ENCODE peak calls at places on chromosomes 12 and 14, in nine cellular contexts. One of them, this sample, is unnamed.

GRCh38 chr14:76768201-76768656 is 7.0 kb downstream of the VASH1 start:
- DNase-seq in NCI-H146: peak; percentile 34
- DNase-seq in stimulated activated CD4-positive, alpha-beta T cell treated with anti-CD3 and anti-CD28 coated beads, Interleukin-1b, Interleukin-23, amount 100 ng/mL, for 24 hours: no peak
- DNase-seq in GM04504: no peak
- DNase-seq in T-helper 2 cell: peak; percentile 49
- DNase-seq in activated naive CD4-positive, alpha-beta T cell: peak; percentile 24
- DNase-seq in foreskin fibroblast: no peak
- DNase-seq in GM06990: peak; percentile 67
- DNase-seq in T-helper 22 cell: peak; percentile 90
- DNase-seq in this sample: peak; percentile 88

GRCh38 chr12:8970432-8970831 is 18.9 kb upstream of the KLRG1 start:
- DNase-seq in NCI-H146: no peak
- DNase-seq in stimulated activated CD4-positive, alpha-beta T cell treated with anti-CD3 and anti-CD28 coated beads, Interleukin-1b, Interleukin-23, amount 100 ng/mL, for 24 hours: no peak
- DNase-seq in GM04504: no peak
- DNase-seq in T-helper 2 cell: no peak
- DNase-seq in activated naive CD4-positive, alpha-beta T cell: no peak
- DNase-seq in foreskin fibroblast: no peak
- DNase-seq in GM06990: no peak
- DNase-seq in T-helper 22 cell: no peak
- DNase-seq in this sample: no peak

GRCh38 chr12:49953961-49954835 is 3.7 kb downstream of the AQP2 start:
- DNase-seq in NCI-H146: no peak
- DNase-seq in stimulated activated CD4-positive, alpha-beta T cell treated with anti-CD3 and anti-CD28 coated beads, Interleukin-1b, Interleukin-23, amount 100 ng/mL, for 24 hours: no peak
- DNase-seq in GM04504: no peak
- DNase-seq in T-helper 2 cell: no peak
- DNase-seq in activated naive CD4-positive, alpha-beta T cell: no peak
- DNase-seq in foreskin fibroblast: no peak
- DNase-seq in GM06990: no peak
- DNase-seq in T-helper 22 cell: no peak
- DNase-seq in this sample: no peak

GRCh38 chr12:77049767-77050353 is 15.5 kb downstream of the E2F7 start:
- DNase-seq in NCI-H146: peak; percentile 78
- DNase-seq in stimulated activated CD4-positive, alpha-beta T cell treated with anti-CD3 and anti-CD28 coated beads, Interleukin-1b, Interleukin-23, amount 100 ng/mL, for 24 hours: peak; percentile 1
- DNase-seq in GM04504: peak; percentile 31
- DNase-seq in T-helper 2 cell: no peak
- DNase-seq in activated naive CD4-positive, alpha-beta T cell: no peak
- DNase-seq in foreskin fibroblast: peak; percentile 77
- DNase-seq in GM06990: no peak
- DNase-seq in T-helper 22 cell: no peak
- DNase-seq in this sample: no peak

GRCh38 chr14:97185186-97185585 is 388.0 kb downstream of the VRK1 start:
- DNase-seq in NCI-H146: no peak
- DNase-seq in stimulated activated CD4-positive, alpha-beta T cell treated with anti-CD3 and anti-CD28 coated beads, Interleukin-1b, Interleukin-23, amount 100 ng/mL, for 24 hours: no peak
- DNase-seq in GM04504: no peak
- DNase-seq in T-helper 2 cell: no peak
- DNase-seq in activated naive CD4-positive, alpha-beta T cell: no peak
- DNase-seq in foreskin fibroblast: no peak
- DNase-seq in GM06990: no peak
- DNase-seq in T-helper 22 cell: no peak
- DNase-seq in this sample: no peak

GRCh38 chr12:122088181-122088810 is 9.7 kb downstream of the MLXIP start:
- DNase-seq in NCI-H146: no peak
- DNase-seq in stimulated activated CD4-positive, alpha-beta T cell treated with anti-CD3 and anti-CD28 coated beads, Interleukin-1b, Interleukin-23, amount 100 ng/mL, for 24 hours: no peak
- DNase-seq in GM04504: no peak
- DNase-seq in T-helper 2 cell: no peak
- DNase-seq in activated naive CD4-positive, alpha-beta T cell: no peak
- DNase-seq in foreskin fibroblast: no peak
- DNase-seq in GM06990: no peak
- DNase-seq in T-helper 22 cell: no peak
- DNase-seq in this sample: no peak

GRCh38 chr12:92623386-92623785 is 79.4 kb upstream of the PLEKHG7 start:
- DNase-seq in NCI-H146: no peak
- DNase-seq in stimulated activated CD4-positive, alpha-beta T cell treated with anti-CD3 and anti-CD28 coated beads, Interleukin-1b, Interleukin-23, amount 100 ng/mL, for 24 hours: no peak
- DNase-seq in GM04504: no peak
- DNase-seq in T-helper 2 cell: no peak
- DNase-seq in activated naive CD4-positive, alpha-beta T cell: no peak
- DNase-seq in foreskin fibroblast: peak; percentile 30
- DNase-seq in GM06990: no peak
- DNase-seq in T-helper 22 cell: no peak
- DNase-seq in this sample: no peak

GRCh38 chr12:46300906-46301305 is 32.1 kb upstream of the SLC38A1 start:
- DNase-seq in NCI-H146: peak; percentile 64
- DNase-seq in stimulated activated CD4-positive, alpha-beta T cell treated with anti-CD3 and anti-CD28 coated beads, Interleukin-1b, Interleukin-23, amount 100 ng/mL, for 24 hours: no peak
- DNase-seq in GM04504: no peak
- DNase-seq in T-helper 2 cell: no peak
- DNase-seq in activated naive CD4-positive, alpha-beta T cell: no peak
- DNase-seq in foreskin fibroblast: peak; percentile 4
- DNase-seq in GM06990: no peak
- DNase-seq in T-helper 22 cell: no peak
- DNase-seq in this sample: no peak

GRCh38 chr14:101058571-101058970 is 155.0 kb upstream of the RTL1 start:
- DNase-seq in NCI-H146: no peak
- DNase-seq in stimulated activated CD4-positive, alpha-beta T cell treated with anti-CD3 and anti-CD28 coated beads, Interleukin-1b, Interleukin-23, amount 100 ng/mL, for 24 hours: no peak
- DNase-seq in GM04504: no peak
- DNase-seq in T-helper 2 cell: no peak
- DNase-seq in activated naive CD4-positive, alpha-beta T cell: no peak
- DNase-seq in foreskin fibroblast: no peak
- DNase-seq in GM06990: no peak
- DNase-seq in T-helper 22 cell: no peak
- DNase-seq in this sample: no peak

GRCh38 chr14:40292664-40293063 is 860.4 kb upstream of the FBXO33 start:
- DNase-seq in NCI-H146: no peak
- DNase-seq in stimulated activated CD4-positive, alpha-beta T cell treated with anti-CD3 and anti-CD28 coated beads, Interleukin-1b, Interleukin-23, amount 100 ng/mL, for 24 hours: no peak
- DNase-seq in GM04504: no peak
- DNase-seq in T-helper 2 cell: no peak
- DNase-seq in activated naive CD4-positive, alpha-beta T cell: no peak
- DNase-seq in foreskin fibroblast: no peak
- DNase-seq in GM06990: no peak
- DNase-seq in T-helper 22 cell: no peak
- DNase-seq in this sample: no peak

GRCh38 chr14:67566908-67567307 is 33.2 kb downstream of the PIGH start:
- DNase-seq in NCI-H146: no peak
- DNase-seq in stimulated activated CD4-positive, alpha-beta T cell treated with anti-CD3 and anti-CD28 coated beads, Interleukin-1b, Interleukin-23, amount 100 ng/mL, for 24 hours: no peak
- DNase-seq in GM04504: peak; percentile 11
- DNase-seq in T-helper 2 cell: no peak
- DNase-seq in activated naive CD4-positive, alpha-beta T cell: no peak
- DNase-seq in foreskin fibroblast: peak; percentile 38
- DNase-seq in GM06990: no peak
- DNase-seq in T-helper 22 cell: no peak
- DNase-seq in this sample: no peak

GRCh38 chr12:49827351-49828099 is 688 bp downstream of the NCKAP5L start:
- DNase-seq in NCI-H146: peak; percentile 75
- DNase-seq in stimulated activated CD4-positive, alpha-beta T cell treated with anti-CD3 and anti-CD28 coated beads, Interleukin-1b, Interleukin-23, amount 100 ng/mL, for 24 hours: peak; percentile 9
- DNase-seq in GM04504: no peak
- DNase-seq in T-helper 2 cell: no peak
- DNase-seq in activated naive CD4-positive, alpha-beta T cell: peak; percentile 29
- DNase-seq in foreskin fibroblast: peak; percentile 83
- DNase-seq in GM06990: peak; percentile 47
- DNase-seq in T-helper 22 cell: peak; percentile 32
- DNase-seq in this sample: peak; percentile 34

GRCh38 chr12:103994235-103994634 is 28.6 kb downstream of the TDG start:
- DNase-seq in NCI-H146: no peak
- DNase-seq in stimulated activated CD4-positive, alpha-beta T cell treated with anti-CD3 and anti-CD28 coated beads, Interleukin-1b, Interleukin-23, amount 100 ng/mL, for 24 hours: no peak
- DNase-seq in GM04504: no peak
- DNase-seq in T-helper 2 cell: no peak
- DNase-seq in activated naive CD4-positive, alpha-beta T cell: no peak
- DNase-seq in foreskin fibroblast: no peak
- DNase-seq in GM06990: no peak
- DNase-seq in T-helper 22 cell: no peak
- DNase-seq in this sample: no peak

GRCh38 chr14:30214014-30214413 is 286.4 kb upstream of the PRKD1 start:
- DNase-seq in NCI-H146: no peak
- DNase-seq in stimulated activated CD4-positive, alpha-beta T cell treated with anti-CD3 and anti-CD28 coated beads, Interleukin-1b, Interleukin-23, amount 100 ng/mL, for 24 hours: no peak
- DNase-seq in GM04504: no peak
- DNase-seq in T-helper 2 cell: no peak
- DNase-seq in activated naive CD4-positive, alpha-beta T cell: no peak
- DNase-seq in foreskin fibroblast: peak; percentile 57
- DNase-seq in GM06990: no peak
- DNase-seq in T-helper 22 cell: no peak
- DNase-seq in this sample: no peak

GRCh38 chr12:105281694-105282049 is 45.7 kb upstream of the APPL2 start:
- DNase-seq in NCI-H146: no peak
- DNase-seq in stimulated activated CD4-positive, alpha-beta T cell treated with anti-CD3 and anti-CD28 coated beads, Interleukin-1b, Interleukin-23, amount 100 ng/mL, for 24 hours: no peak
- DNase-seq in GM04504: no peak
- DNase-seq in T-helper 2 cell: no peak
- DNase-seq in activated naive CD4-positive, alpha-beta T cell: no peak
- DNase-seq in foreskin fibroblast: no peak
- DNase-seq in GM06990: no peak
- DNase-seq in T-helper 22 cell: no peak
- DNase-seq in this sample: no peak

GRCh38 chr14:31806249-31806648 is 245.0 kb downstream of the NUBPL start:
- DNase-seq in NCI-H146: no peak
- DNase-seq in stimulated activated CD4-positive, alpha-beta T cell treated with anti-CD3 and anti-CD28 coated beads, Interleukin-1b, Interleukin-23, amount 100 ng/mL, for 24 hours: no peak
- DNase-seq in GM04504: no peak
- DNase-seq in T-helper 2 cell: no peak
- DNase-seq in activated naive CD4-positive, alpha-beta T cell: no peak
- DNase-seq in foreskin fibroblast: no peak
- DNase-seq in GM06990: no peak
- DNase-seq in T-helper 22 cell: no peak
- DNase-seq in this sample: no peak

GRCh38 chr12:44157359-44157758 is 321.5 kb downstream of the TMEM117 start:
- DNase-seq in NCI-H146: no peak
- DNase-seq in stimulated activated CD4-positive, alpha-beta T cell treated with anti-CD3 and anti-CD28 coated beads, Interleukin-1b, Interleukin-23, amount 100 ng/mL, for 24 hours: no peak
- DNase-seq in GM04504: no peak
- DNase-seq in T-helper 2 cell: no peak
- DNase-seq in activated naive CD4-positive, alpha-beta T cell: no peak
- DNase-seq in foreskin fibroblast: no peak
- DNase-seq in GM06990: peak; percentile 21
- DNase-seq in T-helper 22 cell: no peak
- DNase-seq in this sample: no peak

GRCh38 chr14:104281768-104282301 is 143.4 kb downstream of the KIF26A start:
- DNase-seq in NCI-H146: no peak
- DNase-seq in stimulated activated CD4-positive, alpha-beta T cell treated with anti-CD3 and anti-CD28 coated beads, Interleukin-1b, Interleukin-23, amount 100 ng/mL, for 24 hours: no peak
- DNase-seq in GM04504: no peak
- DNase-seq in T-helper 2 cell: peak; percentile 2
- DNase-seq in activated naive CD4-positive, alpha-beta T cell: no peak
- DNase-seq in foreskin fibroblast: no peak
- DNase-seq in GM06990: no peak
- DNase-seq in T-helper 22 cell: no peak
- DNase-seq in this sample: no peak

GRCh38 chr14:34843011-34843554 is 32.1 kb downstream of the BAZ1A start:
- DNase-seq in NCI-H146: no peak
- DNase-seq in stimulated activated CD4-positive, alpha-beta T cell treated with anti-CD3 and anti-CD28 coated beads, Interleukin-1b, Interleukin-23, amount 100 ng/mL, for 24 hours: no peak
- DNase-seq in GM04504: peak; percentile 56
- DNase-seq in T-helper 2 cell: no peak
- DNase-seq in activated naive CD4-positive, alpha-beta T cell: no peak
- DNase-seq in foreskin fibroblast: peak; percentile 66
- DNase-seq in GM06990: peak; percentile 11
- DNase-seq in T-helper 22 cell: no peak
- DNase-seq in this sample: no peak

GRCh38 chr12:89474615-89475014 is 50.0 kb downstream of the GALNT4 start:
- DNase-seq in NCI-H146: no peak
- DNase-seq in stimulated activated CD4-positive, alpha-beta T cell treated with anti-CD3 and anti-CD28 coated beads, Interleukin-1b, Interleukin-23, amount 100 ng/mL, for 24 hours: no peak
- DNase-seq in GM04504: no peak
- DNase-seq in T-helper 2 cell: no peak
- DNase-seq in activated naive CD4-positive, alpha-beta T cell: no peak
- DNase-seq in foreskin fibroblast: no peak
- DNase-seq in GM06990: no peak
- DNase-seq in T-helper 22 cell: no peak
- DNase-seq in this sample: no peak

GRCh38 chr12:98745578-98746391 is 100.7 kb downstream of the APAF1 start:
- DNase-seq in NCI-H146: no peak
- DNase-seq in stimulated activated CD4-positive, alpha-beta T cell treated with anti-CD3 and anti-CD28 coated beads, Interleukin-1b, Interleukin-23, amount 100 ng/mL, for 24 hours: no peak
- DNase-seq in GM04504: no peak
- DNase-seq in T-helper 2 cell: no peak
- DNase-seq in activated naive CD4-positive, alpha-beta T cell: no peak
- DNase-seq in foreskin fibroblast: peak; percentile 58
- DNase-seq in GM06990: peak; percentile 34
- DNase-seq in T-helper 22 cell: no peak
- DNase-seq in this sample: no peak

GRCh38 chr14:103334644-103335603 is 887 bp downstream of the EIF5 start:
- DNase-seq in NCI-H146: peak; percentile 86
- DNase-seq in stimulated activated CD4-positive, alpha-beta T cell treated with anti-CD3 and anti-CD28 coated beads, Interleukin-1b, Interleukin-23, amount 100 ng/mL, for 24 hours: peak; percentile 72
- DNase-seq in GM04504: peak; percentile 27
- DNase-seq in T-helper 2 cell: peak; percentile 27
- DNase-seq in activated naive CD4-positive, alpha-beta T cell: peak; percentile 77
- DNase-seq in foreskin fibroblast: peak; percentile 93
- DNase-seq in GM06990: peak; percentile 75
- DNase-seq in T-helper 22 cell: peak; percentile 63
- DNase-seq in this sample: peak; percentile 58

GRCh38 chr14:22485178-22485577 is 103.8 kb downstream of the DAD1 start:
- DNase-seq in NCI-H146: no peak
- DNase-seq in stimulated activated CD4-positive, alpha-beta T cell treated with anti-CD3 and anti-CD28 coated beads, Interleukin-1b, Interleukin-23, amount 100 ng/mL, for 24 hours: no peak
- DNase-seq in GM04504: no peak
- DNase-seq in T-helper 2 cell: no peak
- DNase-seq in activated naive CD4-positive, alpha-beta T cell: no peak
- DNase-seq in foreskin fibroblast: no peak
- DNase-seq in GM06990: no peak
- DNase-seq in T-helper 22 cell: no peak
- DNase-seq in this sample: no peak